ENCODE peak calls at places on chromosome 19, in four cellular contexts. I is GM23338, V is bronchial epithelial cell, F is kidney. X is an unnamed sample.

GRCh38 chr19:45528744-45529453 is 21.6 kb downstream of the VASP start:
- DNase-seq in V (peak; percentile 75), I (peak; percentile 97), F (peak; percentile 85), X (no peak)

GRCh38 chr19:23116802-23117571 is at the start of gene ZNF730:
- DNase-seq in F (peak; percentile 76), I (peak; percentile 81), V (peak; percentile 51), X (peak; percentile 97)

GRCh38 chr19:30374791-30375650 is 2.8 kb downstream of the ZNF536 start:
- DNase-seq in I (peak; percentile 70), F (no peak), V (no peak), X (no peak)

GRCh38 chr19:58387338-58388174 is 487 bp downstream of the RPS5 start:
- DNase-seq in F (no peak), I (no peak), V (no peak), X (peak; percentile 38)

GRCh38 chr19:41064974-41065569 is 23.2 kb upstream of the CYP2A13 start:
- DNase-seq in V (peak; percentile 24), F (no peak), I (peak; percentile 88), X (no peak)

GRCh38 chr19:31717316-31717715 is 368.1 kb upstream of the TSHZ3 start:
- DNase-seq in I (no peak), F (no peak), V (no peak), X (no peak)

GRCh38 chr19:5673752-5674151 is 6.6 kb downstream of the MICOS13 start:
- DNase-seq in F (no peak), I (no peak), V (no peak), X (no peak)

GRCh38 chr19:58513694-58514563 is 2.1 kb upstream of the SLC27A5 start:
- DNase-seq in I (peak; percentile 96), F (peak; percentile 96), V (peak; percentile 77), X (peak; percentile 92)

GRCh38 chr19:11198769-11199469 is 1.6 kb upstream of the KANK2 start:
- DNase-seq in F (no peak), I (no peak), V (no peak), X (no peak)

GRCh38 chr19:51571599-51571998 is 516 bp downstream of the ZNF175 start:
- DNase-seq in I (no peak), F (no peak), V (peak; percentile 6), X (no peak)

GRCh38 chr19:42606660-42607351 is 12.1 kb upstream of the CEACAM8 start:
- DNase-seq in I (peak; percentile 92), V (peak; percentile 54), F (peak; percentile 25), X (no peak)

GRCh38 chr19:7386308-7386707 is 37.6 kb downstream of the ARHGEF18 start:
- DNase-seq in I (peak; percentile 52), F (peak; percentile 49), V (peak; percentile 17), X (no peak)

GRCh38 chr19:45477713-45478453 is 10.1 kb downstream of the FOSB start:
- DNase-seq in F (no peak), V (peak; percentile 95), I (no peak), X (no peak)

GRCh38 chr19:46791944-46792343 is 3.5 kb upstream of the SLC1A5 start:
- DNase-seq in V (no peak), F (no peak), I (no peak), X (no peak)

GRCh38 chr19:29370276-29370675 is 155.5 kb upstream of the VSTM2B start:
- DNase-seq in F (no peak), V (no peak), I (no peak), X (no peak)

GRCh38 chr19:33064778-33065550 is at the start of gene RHPN2:
- DNase-seq in V (no peak), I (peak; percentile 80), F (peak; percentile 91), X (no peak)

GRCh38 chr19:9086761-9087160 is at the start of gene OR1M1:
- DNase-seq in F (no peak), V (no peak), I (no peak), X (no peak)

GRCh38 chr19:1854542-1855039 is 6.3 kb upstream of the REXO1 start:
- DNase-seq in V (no peak), I (peak; percentile 56), F (peak; percentile 87), X (no peak)

GRCh38 chr19:8575467-8575997 is 1.7 kb downstream of the MYO1F start:
- DNase-seq in F (no peak), I (peak; percentile 77), V (peak; percentile 12), X (no peak)

GRCh38 chr19:4391701-4392543 is 8.4 kb downstream of the SH3GL1 start:
- DNase-seq in V (peak; percentile 26), F (peak; percentile 85), I (no peak), X (no peak)

GRCh38 chr19:58009666-58010301 is 7.2 kb upstream of the ZNF606 start:
- DNase-seq in F (peak; percentile 95), V (peak; percentile 75), I (peak; percentile 90), X (no peak)

GRCh38 chr19:15449620-15450527 is at the start of gene WIZ:
- DNase-seq in V (no peak), I (peak; percentile 92), F (peak; percentile 96), X (no peak)

GRCh38 chr19:4909897-4910593 is 744 bp downstream of the UHRF1 start:
- DNase-seq in I (peak; percentile 97), F (peak; percentile 96), V (peak; percentile 63), X (peak; percentile 96)

GRCh38 chr19:43711751-43712355 is 4.0 kb upstream of the IRGC start:
- DNase-seq in I (no peak), V (peak; percentile 27), F (no peak), X (no peak)

GRCh38 chr19:47107201-47107952 is 6.2 kb downstream of the ZC3H4 start:
- DNase-seq in V (peak; percentile 53), I (no peak), F (no peak), X (peak; percentile 10)

GRCh38 chr19:38463365-38463764 is 29.9 kb downstream of the RYR1 start:
- DNase-seq in V (no peak), I (no peak), F (no peak), X (no peak)

GRCh38 chr19:50899549-50899948 is 11.6 kb downstream of the KLK4 start:
- DNase-seq in F (no peak), I (no peak), V (no peak), X (no peak)

GRCh38 chr19:7739801-7740659 is 7.3 kb downstream of the CD209 start:
- DNase-seq in I (no peak), F (no peak), V (no peak), X (peak; percentile 29)

DNA sequence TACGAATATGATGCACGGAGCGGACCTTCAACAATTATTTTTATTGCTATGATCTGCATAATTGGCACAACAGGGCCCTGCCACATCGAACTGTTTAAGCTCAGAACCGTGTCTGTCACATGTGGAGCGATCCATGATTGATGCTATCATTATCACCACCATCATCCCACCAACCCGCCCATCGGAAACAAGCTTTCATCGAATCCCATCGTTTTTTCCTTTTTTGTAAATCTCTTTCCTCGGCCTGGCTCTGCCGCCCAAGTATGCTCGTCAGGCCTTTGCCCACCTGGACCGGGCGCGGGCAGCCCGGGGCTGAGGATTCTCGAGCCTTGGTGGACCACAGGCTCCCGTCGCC is 533 bp upstream of the DCAF15 start:
- DNase-seq in F (no peak), V (no peak), I (no peak), X (no peak)
- TF ChIP-seq CTCF in F (no peak), V (no peak), I (no peak), X (no peak)

DNA sequence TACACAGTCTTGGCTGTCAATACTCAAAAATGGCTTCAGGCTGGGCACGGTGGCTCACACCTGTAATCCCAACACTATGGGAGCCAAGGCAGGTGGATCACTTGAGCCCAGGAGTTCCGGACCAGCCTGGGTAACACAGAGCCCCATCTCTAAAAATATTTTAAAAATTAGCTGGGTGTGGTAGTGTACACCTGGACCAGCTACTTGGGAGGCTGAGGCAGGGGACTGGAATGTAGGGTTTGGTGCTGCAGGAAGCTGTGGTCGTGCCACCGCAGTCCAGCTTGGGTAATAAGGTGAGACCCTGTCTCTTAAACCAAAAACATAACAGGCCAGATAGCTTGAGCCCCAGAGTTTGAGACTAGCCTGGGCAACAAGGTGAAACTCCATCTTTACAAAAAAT is 6.7 kb upstream of the CHERP start:
- DNase-seq in V (no peak), F (no peak), I (no peak), X (no peak)
- TF ChIP-seq CTCF in V (no peak), F (no peak), I (no peak), X (no peak)

GRCh38 chr19:53537523-53538377 is at the start of gene ZNF331:
- DNase-seq in F (peak; percentile 94), V (peak; percentile 49), I (peak; percentile 85), X (no peak)
- TF ChIP-seq CTCF in F (peak; percentile 19), V (peak; percentile 57), I (peak; percentile 11), X (peak; percentile 60)

DNA sequence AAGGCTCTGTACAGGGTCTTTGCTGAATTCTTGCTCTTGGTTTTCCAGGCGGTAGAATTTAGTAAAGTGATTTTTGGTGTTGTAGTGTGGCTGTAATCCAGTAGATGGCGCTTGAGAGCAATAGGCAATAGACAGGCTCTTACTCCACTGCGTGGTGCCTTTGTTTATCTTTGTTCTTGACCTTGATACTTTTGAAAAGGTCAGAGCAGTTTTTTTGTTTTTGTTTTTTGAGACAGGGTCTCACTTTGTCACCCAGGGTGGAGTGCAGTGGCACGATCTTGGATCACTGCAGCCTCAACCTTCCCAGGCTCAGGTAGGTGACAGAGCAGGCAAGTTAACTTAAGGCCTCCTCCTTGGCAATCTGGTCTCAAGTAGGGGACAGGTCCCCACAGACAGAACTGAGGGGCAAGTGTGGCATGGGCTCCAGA is 12.2 kb upstream of the LILRA5 start:
- DNase-seq in I (peak; percentile 76), V (peak; percentile 16), F (no peak), X (no peak)
- TF ChIP-seq CTCF in I (peak; percentile 94), V (peak; percentile 70), F (peak; percentile 58), X (peak; percentile 82)

GRCh38 chr19:48421548-48421947 is 24.2 kb upstream of the GRWD1 start:
- DNase-seq in V (no peak), F (no peak), I (no peak), X (no peak)
- TF ChIP-seq CTCF in V (no peak), F (no peak), I (no peak), X (no peak)

DNA sequence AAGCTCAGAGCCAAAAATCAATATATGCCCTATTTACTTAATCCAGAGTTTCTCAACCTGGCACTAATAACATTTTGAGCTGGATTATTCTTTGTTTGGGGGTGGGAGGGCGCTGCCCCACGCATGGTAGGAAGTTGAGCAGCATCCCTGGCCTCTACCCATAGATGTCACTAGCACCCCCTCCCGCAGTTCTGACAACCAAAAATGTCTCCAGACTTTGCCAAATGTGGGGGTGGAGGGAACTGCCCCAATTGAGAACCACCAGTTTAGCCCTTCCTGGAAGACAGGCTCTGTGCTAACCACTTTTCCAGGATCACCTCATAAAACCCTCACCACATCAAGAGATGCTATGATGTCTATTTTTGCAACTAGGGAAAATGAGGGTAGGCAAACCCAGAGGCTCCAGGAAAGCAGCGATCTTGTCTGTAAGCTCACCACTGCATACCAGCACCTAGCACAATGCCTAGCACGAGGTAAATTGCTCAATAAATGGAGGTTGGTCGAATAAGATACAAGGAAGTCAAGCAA is 1.1 kb downstream of the TRIR start:
- DNase-seq in F (no peak), V (peak; percentile 41), I (peak; percentile 54), X (no peak)
- TF ChIP-seq CTCF in F (no peak), V (peak; percentile 51), I (peak; percentile 39), X (peak; percentile 65)

DNA sequence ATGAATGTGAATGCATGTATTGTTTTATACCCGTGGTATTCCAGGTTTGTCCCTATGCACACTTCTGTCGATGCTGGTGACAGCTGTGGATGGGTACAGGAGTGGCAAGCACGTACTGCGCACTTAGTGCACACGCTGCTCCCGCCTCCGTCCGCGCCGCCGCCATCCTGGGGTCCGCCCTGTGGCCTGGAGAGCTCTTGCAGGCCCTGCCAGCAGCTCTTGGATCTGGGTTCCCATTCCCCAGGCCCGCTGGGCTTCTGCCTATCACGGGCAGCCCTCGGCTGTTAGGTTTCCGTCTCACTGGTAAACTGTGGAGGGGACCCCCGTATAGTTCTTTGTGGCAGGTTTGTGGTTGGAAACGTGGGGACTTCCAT is 4.0 kb downstream of the GNA11 start:
- DNase-seq in I (no peak), F (peak; percentile 77), V (no peak), X (peak; percentile 88)
- TF ChIP-seq CTCF in I (no peak), F (no peak), V (no peak), X (no peak)